ENCODE peak calls at places on chromosomes 12 and 14, in four cellular contexts. One of them, this sample, is unnamed.

GRCh38 chr14:54493293-54493692 is 4.5 kb upstream of the GMFB start:
- DNase-seq in kidney epithelial cell: no peak
- DNase-seq in uterus: no peak
- DNase-seq in cardiac muscle cell: no peak
- DNase-seq in this sample: no peak

GRCh38 chr14:68942281-68943035 is 36.6 kb downstream of the ACTN1 start:
- DNase-seq in cardiac muscle cell: peak; percentile 42
- DNase-seq in kidney epithelial cell: no peak
- DNase-seq in uterus: no peak
- DNase-seq in this sample: no peak

GRCh38 chr12:88801227-88802225 is 221.3 kb upstream of the KITLG start:
- DNase-seq in cardiac muscle cell: no peak
- DNase-seq in kidney epithelial cell: no peak
- DNase-seq in uterus: no peak
- DNase-seq in this sample: no peak

GRCh38 chr14:50050171-50050570 is 66.2 kb downstream of the VCPKMT start:
- DNase-seq in uterus: no peak
- DNase-seq in cardiac muscle cell: no peak
- DNase-seq in kidney epithelial cell: no peak
- DNase-seq in this sample: no peak

GRCh38 chr14:72714871-72715214 is 179.1 kb downstream of the DPF3 start:
- DNase-seq in cardiac muscle cell: no peak
- DNase-seq in uterus: no peak
- DNase-seq in kidney epithelial cell: no peak
- DNase-seq in this sample: no peak

GRCh38 chr12:103924761-103925641 is 5.2 kb upstream of the HSP90B1 start:
- DNase-seq in cardiac muscle cell: peak; percentile 80
- DNase-seq in uterus: no peak
- DNase-seq in kidney epithelial cell: peak; percentile 56
- DNase-seq in this sample: no peak

GRCh38 chr12:62934799-62935674 is at the start of gene PPM1H:
- DNase-seq in kidney epithelial cell: no peak
- DNase-seq in uterus: peak; percentile 29
- DNase-seq in cardiac muscle cell: peak; percentile 42
- DNase-seq in this sample: peak; percentile 87

GRCh38 chr12:76866146-76866545 is 12.7 kb downstream of the CSRP2 start:
- DNase-seq in uterus: no peak
- DNase-seq in cardiac muscle cell: no peak
- DNase-seq in kidney epithelial cell: no peak
- DNase-seq in this sample: no peak

GRCh38 chr14:33934043-33934750 is 16.7 kb downstream of the EGLN3 start:
- DNase-seq in kidney epithelial cell: no peak
- DNase-seq in cardiac muscle cell: peak; percentile 51
- DNase-seq in uterus: no peak
- DNase-seq in this sample: no peak

GRCh38 chr12:123471374-123472068 is 13.6 kb downstream of the SNRNP35 start:
- DNase-seq in cardiac muscle cell: peak; percentile 79
- DNase-seq in kidney epithelial cell: no peak
- DNase-seq in uterus: no peak
- DNase-seq in this sample: no peak

GRCh38 chr12:11719678-11720099 is 70.2 kb downstream of the ETV6 start:
- DNase-seq in kidney epithelial cell: peak; percentile 76
- DNase-seq in uterus: no peak
- DNase-seq in cardiac muscle cell: peak; percentile 92
- DNase-seq in this sample: no peak

GRCh38 chr12:70920251-70920851 is at the start of gene PTPRR:
- DNase-seq in kidney epithelial cell: no peak
- DNase-seq in cardiac muscle cell: peak; percentile 26
- DNase-seq in uterus: no peak
- DNase-seq in this sample: no peak

GRCh38 chr14:101673873-101674272 is 87.6 kb upstream of the PPP2R5C start:
- DNase-seq in cardiac muscle cell: no peak
- DNase-seq in uterus: no peak
- DNase-seq in kidney epithelial cell: no peak
- DNase-seq in this sample: no peak

GRCh38 chr12:47216150-47216677 is 136.5 kb upstream of the AMIGO2 start:
- DNase-seq in kidney epithelial cell: no peak
- DNase-seq in cardiac muscle cell: no peak
- DNase-seq in uterus: no peak
- DNase-seq in this sample: no peak

GRCh38 chr14:68807987-68808386 is 15.1 kb upstream of the ZFP36L1 start:
- DNase-seq in kidney epithelial cell: no peak
- DNase-seq in uterus: no peak
- DNase-seq in cardiac muscle cell: no peak
- DNase-seq in this sample: no peak

GRCh38 chr12:28191018-28191595 is 851 bp downstream of the CCDC91 start:
- DNase-seq in kidney epithelial cell: no peak
- DNase-seq in uterus: no peak
- DNase-seq in cardiac muscle cell: no peak
- DNase-seq in this sample: no peak

GRCh38 chr12:646303-647038 is 16.8 kb downstream of the NINJ2 start:
- DNase-seq in uterus: peak; percentile 70
- DNase-seq in kidney epithelial cell: no peak
- DNase-seq in cardiac muscle cell: peak; percentile 42
- DNase-seq in this sample: peak; percentile 34

GRCh38 chr12:9870311-9870866 is 1.2 kb upstream of the CLEC2B start:
- DNase-seq in kidney epithelial cell: no peak
- DNase-seq in uterus: no peak
- DNase-seq in cardiac muscle cell: peak; percentile 31
- DNase-seq in this sample: no peak

GRCh38 chr14:99699071-99699760 is 15.1 kb downstream of the CYP46A1 start:
- DNase-seq in kidney epithelial cell: no peak
- DNase-seq in cardiac muscle cell: no peak
- DNase-seq in uterus: no peak
- DNase-seq in this sample: no peak

GRCh38 chr12:26426652-26427051 is 231.3 kb downstream of the SSPN start:
- DNase-seq in uterus: no peak
- DNase-seq in kidney epithelial cell: no peak
- DNase-seq in cardiac muscle cell: no peak
- DNase-seq in this sample: no peak

DNA sequence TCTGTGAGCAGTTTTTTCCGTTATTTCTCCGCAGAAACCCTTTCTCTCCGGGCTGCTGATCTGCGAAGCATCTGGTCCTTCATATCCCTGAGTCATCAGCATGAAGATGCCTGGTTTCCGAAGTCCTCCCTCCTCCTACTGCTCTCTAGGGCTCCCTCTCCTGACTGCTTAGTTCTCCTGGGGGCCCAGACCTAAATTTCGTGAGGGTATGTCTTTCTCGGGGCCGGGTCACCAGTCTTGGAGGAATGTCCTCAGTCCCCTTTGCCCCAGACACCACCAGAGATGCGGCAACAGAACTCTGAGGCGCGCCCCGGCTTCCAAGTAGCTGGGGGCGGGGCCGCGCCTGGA is 622 bp upstream of the BICDL1 start:
- DNase-seq in uterus: no peak
- DNase-seq in kidney epithelial cell: no peak
- DNase-seq in cardiac muscle cell: peak; percentile 31
- DNase-seq in this sample: no peak
- H3K4me3 ChIP-seq in uterus: peak overlapping the region; percentile 10
- H3K4me3 ChIP-seq in kidney epithelial cell: peak overlapping the region; percentile 48
- H3K4me3 ChIP-seq in cardiac muscle cell: peak overlapping the region; percentile 80
- H3K4me3 ChIP-seq in this sample: peak overlapping the region; percentile 59

GRCh38 chr12:132690112-132690511 is 2.7 kb downstream of the PXMP2 start:
- DNase-seq in kidney epithelial cell: no peak
- DNase-seq in uterus: no peak
- DNase-seq in cardiac muscle cell: no peak
- DNase-seq in this sample: no peak

GRCh38 chr12:132689227-132689626 is 1.8 kb downstream of the PXMP2 start:
- DNase-seq in uterus: no peak
- DNase-seq in kidney epithelial cell: no peak
- DNase-seq in cardiac muscle cell: no peak
- DNase-seq in this sample: peak; percentile 87

GRCh38 chr12:132685400-132685799 is 1.7 kb downstream of the POLE start:
- DNase-seq in kidney epithelial cell: no peak
- DNase-seq in uterus: no peak
- DNase-seq in cardiac muscle cell: no peak
- DNase-seq in this sample: no peak

GRCh38 chr12:132686831-132687210 is 321 bp downstream of the POLE start:
- DNase-seq in uterus: no peak
- DNase-seq in cardiac muscle cell: no peak
- DNase-seq in kidney epithelial cell: no peak
- DNase-seq in this sample: no peak

DNA sequence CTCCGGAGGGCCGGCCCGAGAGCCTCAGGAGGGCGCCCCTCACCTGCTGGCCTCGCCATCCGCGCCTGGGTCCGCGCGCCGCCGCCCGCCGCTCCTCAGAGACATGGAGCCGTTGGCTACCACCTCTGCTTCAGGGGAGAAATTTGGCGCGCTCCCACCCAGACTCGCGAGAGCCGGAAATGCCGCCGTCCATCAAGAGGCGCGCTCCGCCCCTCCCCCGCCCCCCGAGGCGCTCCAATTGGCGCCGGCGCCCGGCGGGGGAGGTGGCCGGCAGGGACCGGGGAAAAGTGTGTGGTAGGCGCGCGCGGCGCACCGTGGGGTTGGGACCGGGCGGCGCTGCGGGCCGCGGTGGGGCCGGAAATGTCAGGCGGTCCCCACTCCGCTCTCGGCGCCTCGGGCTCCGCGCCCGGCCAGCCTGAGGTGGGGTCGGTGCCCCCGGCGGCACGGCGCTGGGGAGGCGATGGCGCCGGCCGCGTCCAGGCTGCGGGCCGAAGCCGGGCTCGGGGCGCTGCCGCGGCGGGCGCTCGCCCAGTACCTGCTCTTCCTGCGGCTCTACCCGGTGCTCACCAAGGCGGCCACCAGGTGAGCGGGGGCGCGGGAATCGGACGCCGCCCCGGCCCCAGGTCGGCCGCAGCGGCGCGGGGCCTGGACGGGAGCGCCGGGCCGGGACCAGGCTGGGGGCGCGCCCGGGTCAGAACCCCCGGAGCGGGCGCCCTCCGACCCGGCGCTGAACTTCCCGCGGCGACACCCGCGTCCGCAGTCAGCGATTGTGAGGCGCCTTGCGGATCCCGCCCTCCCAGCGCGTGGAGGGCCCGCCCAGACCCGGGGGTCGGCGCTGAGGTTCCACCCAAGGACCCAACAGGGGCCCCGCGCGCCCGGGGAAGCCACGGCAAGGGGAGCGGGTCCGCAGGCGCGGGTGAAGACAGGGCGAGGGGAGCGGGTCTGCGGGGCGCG is at the start of the genes POLE and PXMP2:
- DNase-seq in uterus: peak; percentile 96
- DNase-seq in cardiac muscle cell: peak; percentile 98
- DNase-seq in kidney epithelial cell: peak; percentile 68
- DNase-seq in this sample: peak; percentile 96
- TF ChIP-seq CTCF in uterus: peak; percentile 10
- TF ChIP-seq CTCF in cardiac muscle cell: no peak
- TF ChIP-seq CTCF in kidney epithelial cell: no peak
- TF ChIP-seq CTCF in this sample: no peak

GRCh38 chr12:56129210-56129691 is 1.2 kb downstream of the ESYT1 start:
- DNase-seq in kidney epithelial cell: no peak
- DNase-seq in cardiac muscle cell: peak; percentile 62
- DNase-seq in uterus: peak; percentile 76
- DNase-seq in this sample: peak; percentile 74

GRCh38 chr12:56128669-56129209 is 672 bp downstream of the ESYT1 start:
- DNase-seq in uterus: no peak
- DNase-seq in cardiac muscle cell: no peak
- DNase-seq in kidney epithelial cell: no peak
- DNase-seq in this sample: peak; percentile 44

GRCh38 chr12:56127888-56128668 is at the start of gene ESYT1:
- DNase-seq in cardiac muscle cell: peak; percentile 100
- DNase-seq in kidney epithelial cell: peak; percentile 99
- DNase-seq in uterus: peak; percentile 98
- DNase-seq in this sample: peak; percentile 99

GRCh38 chr12:56126732-56127239 is 1.3 kb upstream of the ESYT1 start:
- DNase-seq in kidney epithelial cell: no peak
- DNase-seq in cardiac muscle cell: no peak
- DNase-seq in uterus: no peak
- DNase-seq in this sample: no peak

DNA sequence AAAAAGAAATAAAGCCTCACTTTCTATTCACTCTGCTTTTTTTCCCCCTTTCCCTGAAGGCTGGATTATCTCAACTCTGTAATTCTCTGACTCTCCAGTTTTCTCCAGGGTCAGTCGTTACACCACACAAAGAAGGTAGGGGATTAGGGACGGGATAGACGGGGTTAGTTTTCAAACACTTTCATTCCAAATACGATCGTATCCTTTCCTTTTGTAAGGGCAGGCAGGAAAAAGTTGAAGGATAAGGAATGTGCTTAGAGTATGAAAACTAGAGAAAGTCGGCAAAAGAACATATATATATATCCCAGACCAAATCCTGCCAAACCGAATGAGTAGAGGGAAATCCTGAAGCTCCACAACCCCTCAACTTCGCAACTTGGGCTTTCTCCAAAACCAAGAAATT is 581 bp upstream of the ESYT1 start:
- DNase-seq in kidney epithelial cell: no peak
- DNase-seq in cardiac muscle cell: no peak
- DNase-seq in uterus: no peak
- DNase-seq in this sample: no peak
- H3K4me3 ChIP-seq in kidney epithelial cell: peak overlapping the region; percentile 43
- H3K4me3 ChIP-seq in cardiac muscle cell: peak overlapping the region; percentile 26
- H3K4me3 ChIP-seq in uterus: peak overlapping the region; percentile 10
- H3K4me3 ChIP-seq in this sample: peak overlapping the region; percentile 90

GRCh38 chr14:92481386-92481785 is 32.2 kb upstream of the RIN3 start:
- DNase-seq in kidney epithelial cell: no peak
- DNase-seq in uterus: no peak
- DNase-seq in cardiac muscle cell: peak; percentile 67
- DNase-seq in this sample: no peak
- TF ChIP-seq CTCF in kidney epithelial cell: peak; percentile 24
- TF ChIP-seq CTCF in uterus: no peak
- TF ChIP-seq CTCF in cardiac muscle cell: peak; percentile 56
- TF ChIP-seq CTCF in this sample: no peak

GRCh38 chr12:22283508-22283907 is 51.0 kb downstream of the ST8SIA1 start:
- DNase-seq in cardiac muscle cell: no peak
- DNase-seq in kidney epithelial cell: no peak
- DNase-seq in uterus: no peak
- DNase-seq in this sample: no peak

GRCh38 chr12:22282283-22282682 is 52.2 kb downstream of the ST8SIA1 start:
- DNase-seq in cardiac muscle cell: peak; percentile 82
- DNase-seq in uterus: peak; percentile 24
- DNase-seq in kidney epithelial cell: peak; percentile 63
- DNase-seq in this sample: no peak

GRCh38 chr12:22284871-22285270 is 49.6 kb downstream of the ST8SIA1 start:
- DNase-seq in cardiac muscle cell: peak; percentile 67
- DNase-seq in kidney epithelial cell: no peak
- DNase-seq in uterus: no peak
- DNase-seq in this sample: no peak

GRCh38 chr12:22285871-22286270 is 48.6 kb downstream of the ST8SIA1 start:
- DNase-seq in uterus: no peak
- DNase-seq in kidney epithelial cell: no peak
- DNase-seq in cardiac muscle cell: no peak
- DNase-seq in this sample: no peak

GRCh38 chr12:22283006-22283506 is 51.5 kb downstream of the ST8SIA1 start:
- DNase-seq in uterus: no peak
- DNase-seq in cardiac muscle cell: peak; percentile 89
- DNase-seq in kidney epithelial cell: no peak
- DNase-seq in this sample: no peak
- H3K4me3 ChIP-seq in uterus: no peak overlapping the region
- H3K4me3 ChIP-seq in cardiac muscle cell: no peak overlapping the region
- H3K4me3 ChIP-seq in kidney epithelial cell: no peak overlapping the region
- H3K4me3 ChIP-seq in this sample: no peak overlapping the region

This sample was measured in colonic mucosa.